ENCODE peak calls at places on chromosome 13, in six cellular contexts. One of them, this sample, is unnamed.

GRCh38 chr13:44437356-44438233 is 64.0 kb downstream of the SERP2 start:
- DNase-seq in stimulated activated CD4-positive, alpha-beta T cell treated with anti-CD3 and anti-CD28 coated beads, Interleukin-2, amount 100 ng/mL, for 24 hours: no peak
- DNase-seq in astrocyte of the hippocampus: peak
- DNase-seq in midbrain: peak
- DNase-seq in AG04449: peak
- DNase-seq in mesenteric fat pad: no peak
- DNase-seq in this sample: no peak

GRCh38 chr13:23619073-23619855 is 49.1 kb downstream of the TNFRSF19 start:
- DNase-seq in stimulated activated CD4-positive, alpha-beta T cell treated with anti-CD3 and anti-CD28 coated beads, Interleukin-2, amount 100 ng/mL, for 24 hours: no peak
- DNase-seq in astrocyte of the hippocampus: no peak
- DNase-seq in midbrain: no peak
- DNase-seq in AG04449: no peak
- DNase-seq in mesenteric fat pad: no peak
- DNase-seq in this sample: no peak

GRCh38 chr13:59690857-59691500 is 472.7 kb downstream of the DIAPH3 start:
- DNase-seq in stimulated activated CD4-positive, alpha-beta T cell treated with anti-CD3 and anti-CD28 coated beads, Interleukin-2, amount 100 ng/mL, for 24 hours: no peak
- DNase-seq in astrocyte of the hippocampus: no peak
- DNase-seq in midbrain: no peak
- DNase-seq in AG04449: no peak
- DNase-seq in mesenteric fat pad: no peak
- DNase-seq in this sample: no peak

GRCh38 chr13:67023088-67023893 is 206.8 kb downstream of the PCDH9 start:
- DNase-seq in stimulated activated CD4-positive, alpha-beta T cell treated with anti-CD3 and anti-CD28 coated beads, Interleukin-2, amount 100 ng/mL, for 24 hours: no peak
- DNase-seq in astrocyte of the hippocampus: peak
- DNase-seq in midbrain: no peak
- DNase-seq in AG04449: peak
- DNase-seq in mesenteric fat pad: no peak
- DNase-seq in this sample: no peak

GRCh38 chr13:43377149-43377548 is 353.8 kb downstream of the DNAJC15 start:
- DNase-seq in stimulated activated CD4-positive, alpha-beta T cell treated with anti-CD3 and anti-CD28 coated beads, Interleukin-2, amount 100 ng/mL, for 24 hours: no peak
- DNase-seq in astrocyte of the hippocampus: no peak
- DNase-seq in midbrain: no peak
- DNase-seq in AG04449: no peak
- DNase-seq in mesenteric fat pad: no peak
- DNase-seq in this sample: no peak

GRCh38 chr13:93775507-93776108 is 549.0 kb downstream of the GPC6 start:
- DNase-seq in stimulated activated CD4-positive, alpha-beta T cell treated with anti-CD3 and anti-CD28 coated beads, Interleukin-2, amount 100 ng/mL, for 24 hours: no peak
- DNase-seq in astrocyte of the hippocampus: peak
- DNase-seq in midbrain: no peak
- DNase-seq in AG04449: no peak
- DNase-seq in mesenteric fat pad: no peak
- DNase-seq in this sample: no peak

GRCh38 chr13:76654263-76654662 is 231.9 kb downstream of the KCTD12 start:
- DNase-seq in stimulated activated CD4-positive, alpha-beta T cell treated with anti-CD3 and anti-CD28 coated beads, Interleukin-2, amount 100 ng/mL, for 24 hours: no peak
- DNase-seq in astrocyte of the hippocampus: no peak
- DNase-seq in midbrain: no peak
- DNase-seq in AG04449: no peak
- DNase-seq in mesenteric fat pad: no peak
- DNase-seq in this sample: no peak

GRCh38 chr13:49220035-49220855 is at the start of gene MLNR:
- DNase-seq in stimulated activated CD4-positive, alpha-beta T cell treated with anti-CD3 and anti-CD28 coated beads, Interleukin-2, amount 100 ng/mL, for 24 hours: peak
- DNase-seq in astrocyte of the hippocampus: peak
- DNase-seq in midbrain: no peak
- DNase-seq in AG04449: no peak
- DNase-seq in mesenteric fat pad: no peak
- DNase-seq in this sample: peak

GRCh38 chr13:73625562-73626339 is 508.5 kb downstream of the KLF12 start:
- DNase-seq in stimulated activated CD4-positive, alpha-beta T cell treated with anti-CD3 and anti-CD28 coated beads, Interleukin-2, amount 100 ng/mL, for 24 hours: no peak
- DNase-seq in astrocyte of the hippocampus: no peak
- DNase-seq in midbrain: no peak
- DNase-seq in AG04449: no peak
- DNase-seq in mesenteric fat pad: no peak
- DNase-seq in this sample: peak

GRCh38 chr13:105465251-105465650 is 1070.2 kb downstream of the EFNB2 start:
- DNase-seq in stimulated activated CD4-positive, alpha-beta T cell treated with anti-CD3 and anti-CD28 coated beads, Interleukin-2, amount 100 ng/mL, for 24 hours: no peak
- DNase-seq in astrocyte of the hippocampus: no peak
- DNase-seq in midbrain: no peak
- DNase-seq in AG04449: no peak
- DNase-seq in mesenteric fat pad: no peak
- DNase-seq in this sample: no peak

GRCh38 chr13:107866666-107867623 is 348.4 kb downstream of the LIG4 start:
- DNase-seq in stimulated activated CD4-positive, alpha-beta T cell treated with anti-CD3 and anti-CD28 coated beads, Interleukin-2, amount 100 ng/mL, for 24 hours: peak
- DNase-seq in astrocyte of the hippocampus: peak
- DNase-seq in midbrain: peak
- DNase-seq in AG04449: no peak
- DNase-seq in mesenteric fat pad: no peak
- DNase-seq in this sample: no peak

GRCh38 chr13:108120332-108120731 is 95.0 kb downstream of the LIG4 start:
- DNase-seq in stimulated activated CD4-positive, alpha-beta T cell treated with anti-CD3 and anti-CD28 coated beads, Interleukin-2, amount 100 ng/mL, for 24 hours: no peak
- DNase-seq in astrocyte of the hippocampus: peak
- DNase-seq in midbrain: no peak
- DNase-seq in AG04449: no peak
- DNase-seq in mesenteric fat pad: no peak
- DNase-seq in this sample: no peak

GRCh38 chr13:102642475-102642874 is 45.7 kb downstream of the TPP2 start:
- DNase-seq in stimulated activated CD4-positive, alpha-beta T cell treated with anti-CD3 and anti-CD28 coated beads, Interleukin-2, amount 100 ng/mL, for 24 hours: no peak
- DNase-seq in astrocyte of the hippocampus: peak
- DNase-seq in midbrain: peak
- DNase-seq in AG04449: no peak
- DNase-seq in mesenteric fat pad: no peak
- DNase-seq in this sample: no peak

GRCh38 chr13:111395511-111396393 is 75.3 kb downstream of the TEX29 start:
- DNase-seq in stimulated activated CD4-positive, alpha-beta T cell treated with anti-CD3 and anti-CD28 coated beads, Interleukin-2, amount 100 ng/mL, for 24 hours: no peak
- DNase-seq in astrocyte of the hippocampus: no peak
- DNase-seq in midbrain: no peak
- DNase-seq in AG04449: no peak
- DNase-seq in mesenteric fat pad: peak
- DNase-seq in this sample: no peak

GRCh38 chr13:75366380-75367280 is 115.3 kb downstream of the TBC1D4 start:
- DNase-seq in stimulated activated CD4-positive, alpha-beta T cell treated with anti-CD3 and anti-CD28 coated beads, Interleukin-2, amount 100 ng/mL, for 24 hours: no peak
- DNase-seq in astrocyte of the hippocampus: no peak
- DNase-seq in midbrain: no peak
- DNase-seq in AG04449: no peak
- DNase-seq in mesenteric fat pad: no peak
- DNase-seq in this sample: no peak

GRCh38 chr13:47917022-47917574 is 84.0 kb downstream of the SUCLA2 start:
- DNase-seq in stimulated activated CD4-positive, alpha-beta T cell treated with anti-CD3 and anti-CD28 coated beads, Interleukin-2, amount 100 ng/mL, for 24 hours: no peak
- DNase-seq in astrocyte of the hippocampus: no peak
- DNase-seq in midbrain: no peak
- DNase-seq in AG04449: no peak
- DNase-seq in mesenteric fat pad: no peak
- DNase-seq in this sample: no peak

GRCh38 chr13:44760434-44760833 is 184.3 kb upstream of the TSC22D1 start:
- DNase-seq in stimulated activated CD4-positive, alpha-beta T cell treated with anti-CD3 and anti-CD28 coated beads, Interleukin-2, amount 100 ng/mL, for 24 hours: no peak
- DNase-seq in astrocyte of the hippocampus: no peak
- DNase-seq in midbrain: no peak
- DNase-seq in AG04449: no peak
- DNase-seq in mesenteric fat pad: no peak
- DNase-seq in this sample: no peak

GRCh38 chr13:93857126-93857525 is 622.4 kb downstream of the DCT start:
- DNase-seq in stimulated activated CD4-positive, alpha-beta T cell treated with anti-CD3 and anti-CD28 coated beads, Interleukin-2, amount 100 ng/mL, for 24 hours: no peak
- DNase-seq in astrocyte of the hippocampus: no peak
- DNase-seq in midbrain: no peak
- DNase-seq in AG04449: no peak
- DNase-seq in mesenteric fat pad: no peak
- DNase-seq in this sample: no peak

GRCh38 chr13:73310366-73310765 is 251.6 kb downstream of the KLF5 start:
- DNase-seq in stimulated activated CD4-positive, alpha-beta T cell treated with anti-CD3 and anti-CD28 coated beads, Interleukin-2, amount 100 ng/mL, for 24 hours: no peak
- DNase-seq in astrocyte of the hippocampus: no peak
- DNase-seq in midbrain: no peak
- DNase-seq in AG04449: no peak
- DNase-seq in mesenteric fat pad: no peak
- DNase-seq in this sample: no peak

GRCh38 chr13:100674363-100674847 is at the start of gene TMTC4:
- DNase-seq in stimulated activated CD4-positive, alpha-beta T cell treated with anti-CD3 and anti-CD28 coated beads, Interleukin-2, amount 100 ng/mL, for 24 hours: peak
- DNase-seq in astrocyte of the hippocampus: no peak
- DNase-seq in midbrain: peak
- DNase-seq in AG04449: no peak
- DNase-seq in mesenteric fat pad: no peak
- DNase-seq in this sample: no peak

GRCh38 chr13:111388851-111389500 is 68.5 kb downstream of the TEX29 start:
- DNase-seq in stimulated activated CD4-positive, alpha-beta T cell treated with anti-CD3 and anti-CD28 coated beads, Interleukin-2, amount 100 ng/mL, for 24 hours: peak
- DNase-seq in astrocyte of the hippocampus: no peak
- DNase-seq in midbrain: no peak
- DNase-seq in AG04449: no peak
- DNase-seq in mesenteric fat pad: peak
- DNase-seq in this sample: no peak

GRCh38 chr13:113846639-113847318 is 17.1 kb downstream of the GAS6 start:
- DNase-seq in stimulated activated CD4-positive, alpha-beta T cell treated with anti-CD3 and anti-CD28 coated beads, Interleukin-2, amount 100 ng/mL, for 24 hours: no peak
- DNase-seq in astrocyte of the hippocampus: no peak
- DNase-seq in midbrain: no peak
- DNase-seq in AG04449: no peak
- DNase-seq in mesenteric fat pad: peak
- DNase-seq in this sample: peak

GRCh38 chr13:98068511-98068910 is 74.4 kb upstream of the FARP1 start:
- DNase-seq in stimulated activated CD4-positive, alpha-beta T cell treated with anti-CD3 and anti-CD28 coated beads, Interleukin-2, amount 100 ng/mL, for 24 hours: no peak
- DNase-seq in astrocyte of the hippocampus: peak
- DNase-seq in midbrain: no peak
- DNase-seq in AG04449: no peak
- DNase-seq in mesenteric fat pad: no peak
- DNase-seq in this sample: no peak

GRCh38 chr13:23598371-23598770 is 28.2 kb downstream of the TNFRSF19 start:
- DNase-seq in stimulated activated CD4-positive, alpha-beta T cell treated with anti-CD3 and anti-CD28 coated beads, Interleukin-2, amount 100 ng/mL, for 24 hours: no peak
- DNase-seq in astrocyte of the hippocampus: no peak
- DNase-seq in midbrain: no peak
- DNase-seq in AG04449: no peak
- DNase-seq in mesenteric fat pad: no peak
- DNase-seq in this sample: no peak

GRCh38 chr13:24080134-24080533 is 80.4 kb upstream of the SPATA13 start:
- DNase-seq in stimulated activated CD4-positive, alpha-beta T cell treated with anti-CD3 and anti-CD28 coated beads, Interleukin-2, amount 100 ng/mL, for 24 hours: no peak
- DNase-seq in astrocyte of the hippocampus: no peak
- DNase-seq in midbrain: no peak
- DNase-seq in AG04449: no peak
- DNase-seq in mesenteric fat pad: no peak
- DNase-seq in this sample: no peak

GRCh38 chr13:40777166-40777956 is 6.4 kb upstream of the MRPS31 start:
- DNase-seq in stimulated activated CD4-positive, alpha-beta T cell treated with anti-CD3 and anti-CD28 coated beads, Interleukin-2, amount 100 ng/mL, for 24 hours: peak
- DNase-seq in astrocyte of the hippocampus: peak
- DNase-seq in midbrain: peak
- DNase-seq in AG04449: no peak
- DNase-seq in mesenteric fat pad: no peak
- DNase-seq in this sample: peak

GRCh38 chr13:25046985-25047660 is 48.8 kb upstream of the PABPC3 start:
- DNase-seq in stimulated activated CD4-positive, alpha-beta T cell treated with anti-CD3 and anti-CD28 coated beads, Interleukin-2, amount 100 ng/mL, for 24 hours: peak
- DNase-seq in astrocyte of the hippocampus: peak
- DNase-seq in midbrain: peak
- DNase-seq in AG04449: no peak
- DNase-seq in mesenteric fat pad: no peak
- DNase-seq in this sample: no peak